ENCODE peak calls at places on chromosomes 2 and 18, in six cellular contexts. B, L, C, W, D and N are unnamed samples.

GRCh38 chr2:221431477-221431876 is 140.6 kb downstream of the EPHA4 start:
- DNase-seq in C (no peak), L (no peak), B (no peak), W (no peak), D (no peak), N (no peak)

GRCh38 chr2:95382128-95382645 is 20.3 kb upstream of the FAHD2A start:
- DNase-seq in W (no peak), B (no peak), D (no peak), L (no peak), C (no peak), N (no peak)

GRCh38 chr2:68062680-68063387 is at the start of gene C1D:
- DNase-seq in B (peak; percentile 96), D (peak; percentile 88), C (peak; percentile 60), W (peak; percentile 91), L (peak; percentile 84), N (peak; percentile 91)

GRCh38 chr18:79507076-79507545 is 111.4 kb downstream of the NFATC1 start:
- DNase-seq in L (no peak), B (no peak), C (no peak), W (peak; percentile 46), D (no peak), N (no peak)

GRCh38 chr2:71631411-71631931 is 178.1 kb downstream of the DYSF start:
- DNase-seq in C (peak; percentile 50), L (no peak), W (peak; percentile 42), D (no peak), B (no peak), N (no peak)

GRCh38 chr2:9752441-9753275 is 90.6 kb upstream of the TAF1B start:
- DNase-seq in C (peak; percentile 94), D (no peak), L (peak; percentile 9), B (no peak), W (no peak), N (peak; percentile 93)

GRCh38 chr18:845152-845819 is 33.2 kb upstream of the YES1 start:
- DNase-seq in D (no peak), C (peak; percentile 23), B (no peak), L (peak; percentile 71), W (peak; percentile 82), N (no peak)

GRCh38 chr2:101578671-101579070 is 103.8 kb upstream of the RFX8 start:
- DNase-seq in W (no peak), L (no peak), B (no peak), D (no peak), C (no peak), N (no peak)

GRCh38 chr18:9913526-9914333 is at the start of gene VAPA:
- DNase-seq in B (peak; percentile 97), D (peak; percentile 96), L (peak; percentile 88), C (peak; percentile 93), W (peak; percentile 94), N (peak; percentile 95)

GRCh38 chr2:119790466-119790865 is 30.7 kb downstream of the PTPN4 start:
- DNase-seq in L (no peak), D (no peak), B (no peak), C (no peak), W (no peak), N (no peak)

GRCh38 chr2:2238726-2239269 is 92.3 kb downstream of the MYT1L start:
- DNase-seq in B (no peak), C (no peak), L (no peak), W (no peak), D (peak; percentile 42), N (no peak)

GRCh38 chr2:205477016-205477705 is 205.1 kb upstream of the NRP2 start:
- DNase-seq in D (no peak), W (no peak), B (no peak), C (no peak), L (no peak), N (no peak)

GRCh38 chr2:224308267-224308911 is 93.5 kb downstream of the FAM124B start:
- DNase-seq in W (no peak), B (no peak), D (no peak), L (no peak), C (no peak), N (no peak)

GRCh38 chr2:15916336-15916735 is 24.0 kb upstream of the MYCN start:
- DNase-seq in B (no peak), W (no peak), L (no peak), D (no peak), C (no peak), N (no peak)

GRCh38 chr2:103135679-103136078 is 373.8 kb downstream of the TMEM182 start:
- DNase-seq in W (no peak), L (no peak), B (no peak), C (no peak), D (no peak), N (no peak)

GRCh38 chr2:159484537-159484936 is 131.8 kb downstream of the BAZ2B start:
- DNase-seq in L (no peak), W (no peak), D (peak; percentile 25), C (no peak), B (no peak), N (no peak)

GRCh38 chr18:45974088-45974536 is 7.0 kb upstream of the EPG5 start:
- DNase-seq in D (peak; percentile 75), C (peak; percentile 19), W (peak; percentile 92), B (peak; percentile 83), L (peak; percentile 58), N (peak; percentile 85)